ENCODE peak calls at places on chromosomes 3 and 15, in five cellular contexts. One of them, this sample, is unnamed.

GRCh38 chr3:72390841-72391240 is 457.4 kb downstream of the SHQ1 start:
- DNase-seq in hippocampal formation: no peak
- DNase-seq in GM19239: no peak
- DNase-seq in GM04504: no peak
- DNase-seq in effector CD4-positive, alpha-beta T cell: no peak
- DNase-seq in this sample: no peak

GRCh38 chr3:166498439-166498838 is 661.2 kb upstream of the BCHE start:
- DNase-seq in GM04504: no peak
- DNase-seq in GM19239: no peak
- DNase-seq in effector CD4-positive, alpha-beta T cell: no peak
- DNase-seq in hippocampal formation: no peak
- DNase-seq in this sample: no peak

GRCh38 chr3:53056442-53056841 is 10.6 kb upstream of the SFMBT1 start:
- DNase-seq in GM19239: no peak
- DNase-seq in GM04504: no peak
- DNase-seq in effector CD4-positive, alpha-beta T cell: no peak
- DNase-seq in hippocampal formation: no peak
- DNase-seq in this sample: peak; percentile 40

GRCh38 chr15:60362318-60363023 is 35.3 kb downstream of the ANXA2 start:
- DNase-seq in GM19239: no peak
- DNase-seq in hippocampal formation: no peak
- DNase-seq in GM04504: peak; percentile 78
- DNase-seq in effector CD4-positive, alpha-beta T cell: no peak
- DNase-seq in this sample: no peak

GRCh38 chr15:60005352-60006202 is 1.5 kb downstream of the FOXB1 start:
- DNase-seq in GM04504: no peak
- DNase-seq in effector CD4-positive, alpha-beta T cell: no peak
- DNase-seq in hippocampal formation: no peak
- DNase-seq in GM19239: no peak
- DNase-seq in this sample: peak; percentile 26

GRCh38 chr3:138829886-138830510 is 4.7 kb downstream of the PIK3CB start:
- DNase-seq in GM19239: no peak
- DNase-seq in effector CD4-positive, alpha-beta T cell: no peak
- DNase-seq in GM04504: no peak
- DNase-seq in hippocampal formation: no peak
- DNase-seq in this sample: no peak

GRCh38 chr3:36813320-36813719 is 49.0 kb upstream of the DCLK3 start:
- DNase-seq in effector CD4-positive, alpha-beta T cell: no peak
- DNase-seq in GM19239: no peak
- DNase-seq in hippocampal formation: peak; percentile 16
- DNase-seq in GM04504: no peak
- DNase-seq in this sample: no peak

GRCh38 chr15:74443100-74443909 is 9.5 kb upstream of the SEMA7A start:
- DNase-seq in hippocampal formation: no peak
- DNase-seq in GM04504: no peak
- DNase-seq in GM19239: no peak
- DNase-seq in effector CD4-positive, alpha-beta T cell: no peak
- DNase-seq in this sample: no peak

GRCh38 chr3:146505496-146505895 is 36.1 kb upstream of the PLSCR2 start:
- DNase-seq in hippocampal formation: no peak
- DNase-seq in GM04504: no peak
- DNase-seq in effector CD4-positive, alpha-beta T cell: no peak
- DNase-seq in GM19239: no peak
- DNase-seq in this sample: no peak

GRCh38 chr3:192915724-192916123 is 1.9 kb downstream of the MB21D2 start:
- DNase-seq in GM04504: no peak
- DNase-seq in GM19239: no peak
- DNase-seq in effector CD4-positive, alpha-beta T cell: no peak
- DNase-seq in hippocampal formation: no peak
- DNase-seq in this sample: no peak

GRCh38 chr15:69398541-69398940 is 15.6 kb upstream of the KIF23 start:
- DNase-seq in hippocampal formation: no peak
- DNase-seq in effector CD4-positive, alpha-beta T cell: no peak
- DNase-seq in GM04504: no peak
- DNase-seq in GM19239: no peak
- DNase-seq in this sample: no peak

GRCh38 chr15:40763801-40764765 is at the start of gene GCHFR:
- DNase-seq in effector CD4-positive, alpha-beta T cell: peak; percentile 65
- DNase-seq in hippocampal formation: no peak
- DNase-seq in GM04504: peak; percentile 24
- DNase-seq in GM19239: no peak
- DNase-seq in this sample: peak; percentile 89

This sample was measured in GM20000.